ENCODE peak calls at places on chromosomes 6 and 20, in six cellular contexts. U is HS-5, V is endothelial cell, Y is NCI-H1105, X is epithelial cell of proximal tubule, E is transverse colon. Z is an unnamed sample.
A peak's percentile ranks its signal among the peaks of the same experiment; 100 is the strongest.

GRCh38 chr20:5000263-5001173 is 792 bp downstream of the SLC23A2 start:
- DNase-seq in U (no peak), V (peak; percentile 15), Y (peak; percentile 21), X (no peak), E (peak; percentile 39), Z (peak; percentile 54)

GRCh38 chr6:20943036-20943627 is 408.9 kb downstream of the CDKAL1 start:
- DNase-seq in U (no peak), V (no peak), Y (no peak), X (no peak), E (no peak), Z (no peak)

GRCh38 chr6:145017516-145017915 is 717.8 kb downstream of the EPM2A start:
- DNase-seq in U (no peak), V (no peak), Y (no peak), X (no peak), E (no peak), Z (no peak)

GRCh38 chr20:34369265-34369664 is 6.2 kb downstream of the ITCH start:
- DNase-seq in U (no peak), V (no peak), Y (no peak), X (no peak), E (no peak), Z (no peak)

GRCh38 chr6:37777272-37777736 is 42.2 kb upstream of the ZFAND3 start:
- DNase-seq in U (no peak), V (no peak), Y (no peak), X (no peak), E (no peak), Z (peak; percentile 94)

GRCh38 chr6:159125977-159126376 is 43.2 kb upstream of the FNDC1 start:
- DNase-seq in U (no peak), V (no peak), Y (no peak), X (no peak), E (no peak), Z (no peak)

GRCh38 chr20:1808101-1808500 is 87.1 kb upstream of the SIRPA start:
- DNase-seq in U (no peak), V (no peak), Y (no peak), X (no peak), E (no peak), Z (no peak)

GRCh38 chr6:154498340-154498934 is 12.0 kb downstream of the CNKSR3 start:
- DNase-seq in U (no peak), V (no peak), Y (no peak), X (no peak), E (no peak), Z (no peak)

GRCh38 chr20:63029358-63030121 is 22.8 kb upstream of the BHLHE23 start:
- DNase-seq in U (no peak), V (no peak), Y (no peak), X (no peak), E (no peak), Z (peak; percentile 73)

GRCh38 chr6:131524695-131525336 is 48.2 kb upstream of the ARG1 start:
- DNase-seq in U (no peak), V (no peak), Y (no peak), X (no peak), E (no peak), Z (no peak)

GRCh38 chr6:30854641-30855040 is 29.7 kb upstream of the DDR1 start:
- DNase-seq in U (no peak), V (no peak), Y (no peak), X (no peak), E (no peak), Z (no peak)

GRCh38 chr6:53894086-53894485 is 99.3 kb downstream of the LRRC1 start:
- DNase-seq in U (peak; percentile 5), V (no peak), Y (peak; percentile 84), X (no peak), E (peak; percentile 18), Z (no peak)

GRCh38 chr6:155352812-155353211 is 38.5 kb upstream of the TFB1M start:
- DNase-seq in U (no peak), V (no peak), Y (no peak), X (no peak), E (no peak), Z (no peak)

GRCh38 chr6:12436683-12437082 is 146.5 kb downstream of the EDN1 start:
- DNase-seq in U (no peak), V (no peak), Y (no peak), X (no peak), E (no peak), Z (no peak)

GRCh38 chr6:16805190-16805860 is 44.1 kb upstream of the ATXN1 start:
- DNase-seq in U (no peak), V (no peak), Y (no peak), X (peak; percentile 16), E (no peak), Z (peak; percentile 53)

GRCh38 chr6:40298207-40298606 is 289.0 kb downstream of the LRFN2 start:
- DNase-seq in U (no peak), V (no peak), Y (no peak), X (no peak), E (no peak), Z (no peak)

GRCh38 chr20:34755367-34755766 is 51.2 kb downstream of the TP53INP2 start:
- DNase-seq in U (no peak), V (no peak), Y (no peak), X (no peak), E (no peak), Z (no peak)

GRCh38 chr6:118650500-118651281 is 700 bp downstream of the CEP85L start:
- DNase-seq in U (no peak), V (peak; percentile 41), Y (peak; percentile 29), X (no peak), E (peak; percentile 44), Z (peak; percentile 79)

GRCh38 chr6:149897855-149898744 is at the start of gene RAET1E:
- DNase-seq in U (no peak), V (no peak), Y (no peak), X (no peak), E (peak; percentile 31), Z (peak; percentile 14)

GRCh38 chr6:32112436-32112980 is 3.4 kb upstream of the TNXB start:
- DNase-seq in U (no peak), V (no peak), Y (no peak), X (no peak), E (no peak), Z (no peak)

GRCh38 chr20:50394569-50394968 is 115.6 kb upstream of the PTPN1 start:
- DNase-seq in U (no peak), V (no peak), Y (no peak), X (no peak), E (no peak), Z (no peak)

GRCh38 chr6:109456710-109457595 is 1.4 kb upstream of the MICAL1 start:
- DNase-seq in U (peak; percentile 46), V (no peak), Y (no peak), X (no peak), E (peak; percentile 73), Z (no peak)

GRCh38 chr6:114998492-114998891 is 655.7 kb upstream of the HS3ST5 start:
- DNase-seq in U (no peak), V (no peak), Y (no peak), X (no peak), E (no peak), Z (no peak)

GRCh38 chr6:120871416-120872261 is 462.6 kb downstream of the TBC1D32 start:
- DNase-seq in U (no peak), V (no peak), Y (peak; percentile 37), X (no peak), E (no peak), Z (no peak)

GRCh38 chr6:21678990-21679389 is 85.4 kb downstream of the SOX4 start:
- DNase-seq in U (no peak), V (no peak), Y (no peak), X (no peak), E (no peak), Z (no peak)

GRCh38 chr6:36977470-36977941 is 8.5 kb downstream of the MTCH1 start:
- DNase-seq in U (no peak), V (no peak), Y (no peak), X (no peak), E (no peak), Z (no peak)